ENCODE peak calls at places on chromosome 9, in five cellular contexts. One of them, this sample, is unnamed.

GRCh38 chr9:70485273-70485858 is 70.9 kb upstream of the KLF9 start:
- DNase-seq in pancreas: no peak
- DNase-seq in IMR-90: no peak
- DNase-seq in OCI-LY7: no peak
- DNase-seq in mammary epithelial cell: no peak
- DNase-seq in this sample: no peak

GRCh38 chr9:94872921-94873511 is 146.5 kb downstream of the AOPEP start:
- DNase-seq in pancreas: no peak
- DNase-seq in IMR-90: no peak
- DNase-seq in OCI-LY7: no peak
- DNase-seq in mammary epithelial cell: no peak
- DNase-seq in this sample: no peak

GRCh38 chr9:120289091-120289490 is 290.9 kb downstream of the CDK5RAP2 start:
- DNase-seq in pancreas: no peak
- DNase-seq in IMR-90: no peak
- DNase-seq in OCI-LY7: no peak
- DNase-seq in mammary epithelial cell: no peak
- DNase-seq in this sample: no peak

GRCh38 chr9:6557883-6558282 is 87.6 kb downstream of the GLDC start:
- DNase-seq in pancreas: no peak
- DNase-seq in IMR-90: no peak
- DNase-seq in OCI-LY7: no peak
- DNase-seq in mammary epithelial cell: no peak
- DNase-seq in this sample: no peak

GRCh38 chr9:125521462-125522327 is 185.3 kb downstream of the MAPKAP1 start:
- DNase-seq in pancreas: no peak
- DNase-seq in IMR-90: peak
- DNase-seq in OCI-LY7: peak
- DNase-seq in mammary epithelial cell: peak
- DNase-seq in this sample: no peak

GRCh38 chr9:126116351-126117157 is 210.1 kb upstream of the MVB12B start:
- DNase-seq in pancreas: no peak
- DNase-seq in IMR-90: no peak
- DNase-seq in OCI-LY7: no peak
- DNase-seq in mammary epithelial cell: no peak
- DNase-seq in this sample: no peak

GRCh38 chr9:16092627-16093091 is 539.8 kb downstream of the CCDC171 start:
- DNase-seq in pancreas: no peak
- DNase-seq in IMR-90: no peak
- DNase-seq in OCI-LY7: no peak
- DNase-seq in mammary epithelial cell: no peak
- DNase-seq in this sample: peak

GRCh38 chr9:133200631-133201030 is 8.4 kb downstream of the OBP2B start:
- DNase-seq in pancreas: no peak
- DNase-seq in IMR-90: no peak
- DNase-seq in OCI-LY7: no peak
- DNase-seq in mammary epithelial cell: no peak
- DNase-seq in this sample: no peak

GRCh38 chr9:98236881-98237487 is 18.5 kb downstream of the TBC1D2 start:
- DNase-seq in pancreas: no peak
- DNase-seq in IMR-90: no peak
- DNase-seq in OCI-LY7: no peak
- DNase-seq in mammary epithelial cell: no peak
- DNase-seq in this sample: no peak

GRCh38 chr9:114174876-114175771 is 19.8 kb downstream of the COL27A1 start:
- DNase-seq in pancreas: no peak
- DNase-seq in IMR-90: peak
- DNase-seq in OCI-LY7: no peak
- DNase-seq in mammary epithelial cell: no peak
- DNase-seq in this sample: no peak

GRCh38 chr9:78781681-78782080 is 484.8 kb downstream of the PSAT1 start:
- DNase-seq in pancreas: no peak
- DNase-seq in IMR-90: peak
- DNase-seq in OCI-LY7: no peak
- DNase-seq in mammary epithelial cell: peak
- DNase-seq in this sample: no peak

GRCh38 chr9:128421474-128422010 is 885 bp downstream of the CERCAM start:
- DNase-seq in pancreas: peak
- DNase-seq in IMR-90: no peak
- DNase-seq in OCI-LY7: no peak
- DNase-seq in mammary epithelial cell: peak
- DNase-seq in this sample: peak

GRCh38 chr9:126154182-126154827 is 172.3 kb upstream of the MVB12B start:
- DNase-seq in pancreas: no peak
- DNase-seq in IMR-90: no peak
- DNase-seq in OCI-LY7: no peak
- DNase-seq in mammary epithelial cell: no peak
- DNase-seq in this sample: no peak

GRCh38 chr9:19119241-19119640 is 8.1 kb downstream of the PLIN2 start:
- DNase-seq in pancreas: no peak
- DNase-seq in IMR-90: no peak
- DNase-seq in OCI-LY7: no peak
- DNase-seq in mammary epithelial cell: no peak
- DNase-seq in this sample: no peak

GRCh38 chr9:114096866-114097612 is 2.1 kb downstream of the KIF12 start:
- DNase-seq in pancreas: no peak
- DNase-seq in IMR-90: no peak
- DNase-seq in OCI-LY7: no peak
- DNase-seq in mammary epithelial cell: no peak
- DNase-seq in this sample: no peak

GRCh38 chr9:128128836-128129590 is 1.5 kb upstream of the PTGES2 start:
- DNase-seq in pancreas: no peak
- DNase-seq in IMR-90: no peak
- DNase-seq in OCI-LY7: no peak
- DNase-seq in mammary epithelial cell: no peak
- DNase-seq in this sample: no peak

GRCh38 chr9:92790542-92791527 is 26.2 kb upstream of the BICD2 start:
- DNase-seq in pancreas: peak
- DNase-seq in IMR-90: peak
- DNase-seq in OCI-LY7: peak
- DNase-seq in mammary epithelial cell: peak
- DNase-seq in this sample: peak

GRCh38 chr9:108534741-108535140 is 321.0 kb downstream of the ACTL7B start:
- DNase-seq in pancreas: no peak
- DNase-seq in IMR-90: peak
- DNase-seq in OCI-LY7: no peak
- DNase-seq in mammary epithelial cell: peak
- DNase-seq in this sample: no peak

GRCh38 chr9:78261403-78262001 is 25.6 kb downstream of the CEP78 start:
- DNase-seq in pancreas: no peak
- DNase-seq in IMR-90: peak
- DNase-seq in OCI-LY7: peak
- DNase-seq in mammary epithelial cell: peak
- DNase-seq in this sample: no peak

GRCh38 chr9:134530724-134531123 is 110.9 kb upstream of the COL5A1 start:
- DNase-seq in pancreas: no peak
- DNase-seq in IMR-90: no peak
- DNase-seq in OCI-LY7: no peak
- DNase-seq in mammary epithelial cell: no peak
- DNase-seq in this sample: no peak

GRCh38 chr9:89695441-89695891 is 90.7 kb downstream of the GADD45G start:
- DNase-seq in pancreas: no peak
- DNase-seq in IMR-90: no peak
- DNase-seq in OCI-LY7: no peak
- DNase-seq in mammary epithelial cell: no peak
- DNase-seq in this sample: no peak

GRCh38 chr9:95004452-95005275 is 278.2 kb downstream of the AOPEP start:
- DNase-seq in pancreas: peak
- DNase-seq in IMR-90: no peak
- DNase-seq in OCI-LY7: no peak
- DNase-seq in mammary epithelial cell: peak
- DNase-seq in this sample: no peak

GRCh38 chr9:99000480-99001395 is 57.0 kb downstream of the COL15A1 start:
- DNase-seq in pancreas: peak
- DNase-seq in IMR-90: peak
- DNase-seq in OCI-LY7: peak
- DNase-seq in mammary epithelial cell: peak
- DNase-seq in this sample: peak

GRCh38 chr9:122216138-122216797 is 12.5 kb downstream of the LHX6 start:
- DNase-seq in pancreas: no peak
- DNase-seq in IMR-90: no peak
- DNase-seq in OCI-LY7: no peak
- DNase-seq in mammary epithelial cell: no peak
- DNase-seq in this sample: no peak

GRCh38 chr9:133342570-133342969 is 5.4 kb downstream of the MED22 start:
- DNase-seq in pancreas: peak
- DNase-seq in IMR-90: no peak
- DNase-seq in OCI-LY7: no peak
- DNase-seq in mammary epithelial cell: no peak
- DNase-seq in this sample: no peak

GRCh38 chr9:90099262-90099982 is 494.6 kb downstream of the GADD45G start:
- DNase-seq in pancreas: no peak
- DNase-seq in IMR-90: peak
- DNase-seq in OCI-LY7: peak
- DNase-seq in mammary epithelial cell: peak
- DNase-seq in this sample: no peak

GRCh38 chr9:21506910-21507795 is 25.0 kb upstream of the IFNE start:
- DNase-seq in pancreas: no peak
- DNase-seq in IMR-90: peak
- DNase-seq in OCI-LY7: no peak
- DNase-seq in mammary epithelial cell: peak
- DNase-seq in this sample: no peak

GRCh38 chr9:21502586-21502985 is 20.5 kb upstream of the IFNE start:
- DNase-seq in pancreas: no peak
- DNase-seq in IMR-90: no peak
- DNase-seq in OCI-LY7: no peak
- DNase-seq in mammary epithelial cell: no peak
- DNase-seq in this sample: no peak

GRCh38 chr9:21505425-21506179 is 23.5 kb upstream of the IFNE start:
- DNase-seq in pancreas: no peak
- DNase-seq in IMR-90: peak
- DNase-seq in OCI-LY7: no peak
- DNase-seq in mammary epithelial cell: peak
- DNase-seq in this sample: peak

GRCh38 chr9:21504113-21504512 is 22.0 kb upstream of the IFNE start:
- DNase-seq in pancreas: no peak
- DNase-seq in IMR-90: peak
- DNase-seq in OCI-LY7: no peak
- DNase-seq in mammary epithelial cell: no peak
- DNase-seq in this sample: no peak

GRCh38 chr9:21504894-21505293 is 22.8 kb upstream of the IFNE start:
- DNase-seq in pancreas: no peak
- DNase-seq in IMR-90: no peak
- DNase-seq in OCI-LY7: no peak
- DNase-seq in mammary epithelial cell: no peak
- DNase-seq in this sample: no peak
- H3K4me3 ChIP-seq in pancreas: no peak
- H3K4me3 ChIP-seq in IMR-90: no peak
- H3K4me3 ChIP-seq in OCI-LY7: no peak
- H3K4me3 ChIP-seq in mammary epithelial cell: no peak
- H3K4me3 ChIP-seq in this sample: no peak

GRCh38 chr9:136623849-136624183 is 38.9 kb upstream of the EGFL7 start:
- DNase-seq in pancreas: no peak
- DNase-seq in IMR-90: no peak
- DNase-seq in OCI-LY7: no peak
- DNase-seq in mammary epithelial cell: peak
- DNase-seq in this sample: peak

GRCh38 chr9:136626066-136626725 is 36.5 kb upstream of the EGFL7 start:
- DNase-seq in pancreas: peak
- DNase-seq in IMR-90: no peak
- DNase-seq in OCI-LY7: no peak
- DNase-seq in mammary epithelial cell: no peak
- DNase-seq in this sample: no peak

GRCh38 chr9:136624184-136624951 is 38.3 kb upstream of the EGFL7 start:
- DNase-seq in pancreas: no peak
- DNase-seq in IMR-90: no peak
- DNase-seq in OCI-LY7: no peak
- DNase-seq in mammary epithelial cell: peak
- DNase-seq in this sample: no peak

GRCh38 chr9:136626740-136627642 is 35.7 kb upstream of the EGFL7 start:
- DNase-seq in pancreas: peak
- DNase-seq in IMR-90: no peak
- DNase-seq in OCI-LY7: no peak
- DNase-seq in mammary epithelial cell: no peak
- DNase-seq in this sample: peak

DNA sequence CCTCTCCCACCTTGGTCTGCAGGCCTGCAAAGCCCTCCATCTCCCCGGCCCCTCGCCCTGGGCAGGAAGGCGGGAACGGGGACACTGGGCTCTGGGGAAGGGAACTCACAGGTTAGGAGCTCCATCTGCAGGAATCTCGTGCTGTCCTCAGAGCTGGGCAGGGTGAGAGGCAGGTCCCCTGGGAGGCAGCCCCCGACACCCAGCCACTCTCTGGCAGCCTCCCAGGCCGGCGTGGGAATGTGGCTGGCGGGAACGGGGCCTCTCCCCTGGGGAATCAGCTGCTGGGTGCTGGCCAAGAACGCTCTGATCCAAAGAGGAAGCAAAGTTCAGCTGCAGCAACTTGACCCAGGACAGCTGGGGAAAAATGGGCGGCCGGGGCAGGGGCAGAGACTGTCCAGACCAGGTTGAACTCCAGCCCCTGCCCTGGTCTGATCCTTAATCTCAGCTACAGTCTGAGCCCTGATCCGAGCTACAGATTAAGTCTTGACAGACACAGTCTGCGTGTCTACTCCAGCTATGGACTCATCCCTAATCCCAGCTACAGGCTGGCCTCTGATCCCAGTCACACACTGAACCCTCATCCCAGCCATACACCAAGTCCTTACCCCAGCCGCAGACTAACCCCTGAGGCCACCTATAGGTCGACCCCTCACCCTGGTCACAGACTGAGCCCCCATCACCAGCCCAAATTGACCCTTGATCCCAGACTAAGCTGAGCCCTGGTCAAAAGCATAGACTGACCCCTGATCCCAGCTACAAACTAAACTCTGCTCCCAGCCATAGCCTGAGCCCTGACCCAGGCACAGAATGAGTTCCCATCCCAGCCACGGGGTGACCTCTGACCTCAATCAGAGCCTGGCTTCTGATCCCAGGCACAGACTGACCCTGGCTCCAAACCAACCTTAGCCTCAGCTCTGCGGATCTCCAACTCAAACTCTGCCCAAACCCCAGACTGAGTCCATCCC is 37.3 kb upstream of the EGFL7 start:
- DNase-seq in pancreas: peak
- DNase-seq in IMR-90: peak
- DNase-seq in OCI-LY7: no peak
- DNase-seq in mammary epithelial cell: peak
- DNase-seq in this sample: peak
- TF ChIP-seq CTCF in pancreas: no peak
- TF ChIP-seq CTCF in IMR-90: peak
- TF ChIP-seq CTCF in OCI-LY7: no peak
- TF ChIP-seq CTCF in mammary epithelial cell: peak
- TF ChIP-seq CTCF in this sample: peak

GRCh38 chr9:105295151-105295550 is 50.7 kb downstream of the SLC44A1 start:
- DNase-seq in pancreas: no peak
- DNase-seq in IMR-90: no peak
- DNase-seq in OCI-LY7: no peak
- DNase-seq in mammary epithelial cell: no peak
- DNase-seq in this sample: no peak
- H3K27ac ChIP-seq in pancreas: no peak
- H3K27ac ChIP-seq in IMR-90: no peak
- H3K27ac ChIP-seq in OCI-LY7: no peak
- H3K27ac ChIP-seq in mammary epithelial cell: no peak
- H3K27ac ChIP-seq in this sample: no peak

DNA sequence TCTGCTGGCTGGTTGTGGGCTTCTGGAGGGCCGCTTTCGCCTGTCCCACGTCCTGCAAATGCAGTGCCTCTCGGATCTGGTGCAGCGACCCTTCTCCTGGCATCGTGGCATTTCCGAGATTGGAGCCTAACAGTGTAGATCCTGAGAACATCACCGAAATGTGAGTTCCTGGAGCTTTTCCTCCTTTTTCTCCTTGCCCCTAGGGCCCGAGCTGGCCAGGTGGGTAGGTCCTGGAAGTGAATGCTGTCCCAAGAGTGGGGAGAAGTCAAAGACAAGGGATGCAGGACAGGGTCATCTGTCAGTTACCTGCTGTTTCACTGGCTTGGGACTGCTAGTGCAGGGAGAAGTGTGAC is 1.2 kb downstream of the NTRK2 start:
- DNase-seq in pancreas: no peak
- DNase-seq in IMR-90: no peak
- DNase-seq in OCI-LY7: no peak
- DNase-seq in mammary epithelial cell: no peak
- DNase-seq in this sample: no peak
- H3K4me3 ChIP-seq in pancreas: peak
- H3K4me3 ChIP-seq in IMR-90: no peak
- H3K4me3 ChIP-seq in OCI-LY7: no peak
- H3K4me3 ChIP-seq in mammary epithelial cell: no peak
- H3K4me3 ChIP-seq in this sample: no peak

This sample was measured in DND-41.